ENCODE peak calls at places on chromosomes 7 and 10, in seven cellular contexts. U is HCT116, N is uterus, X is right lobe of liver, L is neuronal stem cell, J is stomach, E is lower lobe of right lung. Q is an unnamed sample. For H3K9me3, the result is how much of the 10 kb centered on the place peaks cover.

GRCh38 chr10:129971381-129972144 is 7.5 kb upstream of the EBF3 start:
- DNase-seq in E (peak), U (no peak), J (peak), X (no peak), N (no peak), L (peak), Q (peak)

GRCh38 chr7:77247206-77247850 is 47.7 kb upstream of the FGL2 start:
- DNase-seq in J (peak), L (peak), X (peak), N (peak), E (peak), U (peak), Q (peak)

GRCh38 chr10:90779573-90779972 is 78.3 kb downstream of the HTR7 start:
- DNase-seq in J (no peak), L (no peak), U (peak), N (no peak), E (no peak), X (no peak), Q (no peak)

GRCh38 chr10:103739039-103739764 is 116.2 kb downstream of the SH3PXD2A start:
- DNase-seq in N (peak), E (no peak), L (peak), J (no peak), U (no peak), X (peak), Q (peak)

GRCh38 chr10:28679941-28680752 is 2.8 kb downstream of the BAMBI start:
- DNase-seq in J (no peak), N (no peak), E (no peak), U (no peak), L (no peak), X (peak), Q (no peak)

GRCh38 chr7:105209870-105210269 is 178.9 kb downstream of the SRPK2 start:
- DNase-seq in U (no peak), L (no peak), E (no peak), J (no peak), N (no peak), X (no peak), Q (no peak)

GRCh38 chr10:90675621-90676020 is 182.2 kb downstream of the HTR7 start:
- DNase-seq in U (no peak), L (no peak), E (no peak), N (no peak), X (no peak), J (no peak), Q (no peak)

GRCh38 chr7:134992626-134993179 is 6.4 kb downstream of the AGBL3 start:
- DNase-seq in L (no peak), N (peak), E (no peak), J (no peak), U (no peak), X (no peak), Q (no peak)

GRCh38 chr7:74306737-74307469 is 17.7 kb downstream of the CLIP2 start:
- DNase-seq in U (no peak), J (peak), E (no peak), N (peak), L (no peak), X (no peak), Q (peak)

GRCh38 chr7:133742709-133743538 is 384.2 kb upstream of the LRGUK start:
- DNase-seq in U (no peak), J (no peak), E (no peak), L (no peak), N (no peak), X (no peak), Q (no peak)

GRCh38 chr7:79716329-79716728 is 262.9 kb upstream of the MAGI2 start:
- DNase-seq in E (no peak), X (no peak), L (no peak), N (no peak), J (no peak), U (no peak), Q (no peak)

GRCh38 chr7:1611708-1612241 is 41.9 kb upstream of the PSMG3 start:
- DNase-seq in N (no peak), L (no peak), J (no peak), E (no peak), U (peak), X (no peak), Q (no peak)

GRCh38 chr7:158313931-158314330 is 273.7 kb downstream of the PTPRN2 start:
- DNase-seq in N (no peak), X (no peak), J (no peak), U (no peak), E (no peak), L (no peak), Q (no peak)
- H3K9me3 ChIP-seq in N (under half), X (under half), J (under half), U (under half), E (under half), L (under half), Q (under half)

GRCh38 chr10:42422911-42423310 is 215.5 kb downstream of the ZNF33B start:
- DNase-seq in L (no peak), J (no peak), N (no peak), U (no peak), E (no peak), X (no peak), Q (no peak)

GRCh38 chr10:42421812-42422211 is 216.6 kb downstream of the ZNF33B start:
- DNase-seq in N (no peak), J (no peak), L (no peak), X (no peak), E (no peak), U (no peak), Q (no peak)

DNA sequence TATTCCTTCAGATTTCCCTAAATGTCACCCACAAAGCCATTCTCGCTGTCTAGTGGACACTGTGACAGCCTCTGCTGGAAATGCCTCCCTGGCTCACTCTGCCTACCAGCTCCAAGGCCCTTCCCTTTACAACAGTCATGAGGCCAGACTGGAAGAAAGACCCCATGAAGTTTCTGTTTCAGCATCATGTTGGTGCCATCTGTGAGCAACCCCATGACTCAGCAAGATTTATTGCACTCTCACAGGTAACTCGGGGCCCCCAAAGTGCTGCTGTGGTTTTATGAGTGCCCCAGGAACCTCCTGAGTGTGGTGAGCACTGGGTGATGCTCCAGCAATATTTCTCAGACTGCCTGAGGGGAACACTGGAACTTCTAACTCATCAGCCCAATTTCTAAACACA is 218.6 kb downstream of the ZNF33B start:
- DNase-seq in L (no peak), J (no peak), U (no peak), E (no peak), N (no peak), X (no peak), Q (no peak)
- H3K9me3 ChIP-seq in L (under half), J (under half), U (under half), E (under half), N (under half), X (under half), Q (under half)

DNA sequence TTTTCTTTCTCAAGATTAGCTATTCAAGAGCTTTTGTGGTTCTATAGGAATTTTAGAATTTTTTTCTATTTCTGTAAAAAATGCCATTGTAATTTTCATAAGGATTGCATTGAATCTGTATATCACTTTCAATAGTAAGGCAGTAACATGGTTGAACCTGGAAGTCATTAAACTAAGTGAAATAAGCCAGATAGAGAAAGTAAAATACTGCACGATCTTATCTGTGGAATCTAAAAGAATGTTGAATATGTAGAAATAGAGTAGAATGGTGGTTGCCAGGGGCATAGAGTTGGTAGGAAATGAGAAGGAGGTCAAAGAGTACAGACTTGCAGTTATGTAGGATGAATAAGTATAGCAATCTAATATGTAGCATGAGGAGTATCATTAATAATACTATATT is 1073.5 kb upstream of the LRRN3 start:
- DNase-seq in L (no peak), X (no peak), U (no peak), N (no peak), J (no peak), E (no peak), Q (no peak)
- H3K9me3 ChIP-seq in L (under half), X (under half), U (under half), N (under half), J (under half), E (under half), Q (under half)

GRCh38 chr10:83750604-83751003 is 388.7 kb upstream of the GHITM start:
- DNase-seq in E (no peak), U (no peak), L (no peak), X (no peak), J (no peak), N (no peak), Q (no peak)
- H3K9me3 ChIP-seq in E (under half), U (under half), L (under half), X (under half), J (under half), N (under half), Q (under half)

GRCh38 chr10:86709786-86710185 is 41.5 kb downstream of the LDB3 start:
- DNase-seq in E (no peak), U (no peak), J (no peak), N (no peak), L (no peak), X (peak), Q (peak)

GRCh38 chr10:86710987-86711236 is 42.6 kb downstream of the LDB3 start:
- DNase-seq in X (no peak), E (no peak), U (no peak), N (no peak), L (no peak), J (no peak), Q (no peak)

GRCh38 chr10:86711957-86712708 is 43.8 kb downstream of the LDB3 start:
- DNase-seq in L (peak), J (no peak), X (peak), N (peak), E (no peak), U (no peak), Q (peak)

GRCh38 chr10:86708783-86709778 is 40.8 kb downstream of the LDB3 start:
- DNase-seq in U (no peak), E (no peak), X (peak), J (no peak), L (no peak), N (no peak), Q (peak)

GRCh38 chr10:86711237-86711956 is 43.1 kb downstream of the LDB3 start:
- DNase-seq in E (peak), X (peak), J (peak), L (peak), U (peak), N (peak), Q (peak)
- H3K9me3 ChIP-seq in E (under half), X (under half), J (under half), L (under half), U (under half), N (under half), Q (under half)